ENCODE peak calls at places on chromosomes 6 and 20, in nine cellular contexts. Y, E, A, C, H, Q, W, O and U are unnamed samples. For H3K4me1, the result is how much of the 10 kb centered on the place peaks cover.

GRCh38 chr20:36542019-36542488 is 735 bp downstream of the MYL9 start:
- DNase-seq in E (no peak), A (peak), Y (no peak), H (no peak), W (no peak), C (peak), Q (peak), O (peak), U (peak)

GRCh38 chr20:34570859-34571306 is 12.4 kb downstream of the MAP1LC3A start:
- DNase-seq in E (no peak), H (no peak), A (no peak), Q (no peak), Y (no peak), W (no peak), O (no peak), C (no peak), U (no peak)

GRCh38 chr6:19991176-19991575 is 154.0 kb downstream of the ID4 start:
- DNase-seq in Q (no peak), C (no peak), Y (no peak), E (no peak), A (no peak), O (no peak), H (no peak), W (no peak), U (no peak)

GRCh38 chr6:33091957-33092356 is 16.2 kb downstream of the HLA-DPB1 start:
- DNase-seq in O (peak), H (no peak), A (peak), E (no peak), Q (peak), C (peak), W (peak), Y (peak), U (no peak)

GRCh38 chr20:16428112-16428511 is 145.1 kb downstream of the KIF16B start:
- DNase-seq in E (no peak), O (no peak), Q (no peak), Y (no peak), W (no peak), A (no peak), H (no peak), C (no peak), U (no peak)

GRCh38 chr6:87334683-87335082 is 5.6 kb upstream of the GJB7 start:
- DNase-seq in W (no peak), C (no peak), O (no peak), A (no peak), Y (no peak), E (no peak), H (no peak), Q (no peak), U (no peak)

GRCh38 chr6:90135672-90136071 is 161.0 kb downstream of the BACH2 start:
- DNase-seq in Q (no peak), C (no peak), O (no peak), A (no peak), Y (no peak), E (no peak), W (no peak), H (no peak), U (no peak)

GRCh38 chr6:145836170-145836569 is 21.6 kb upstream of the FBXO30 start:
- DNase-seq in C (no peak), H (no peak), O (no peak), Q (no peak), W (no peak), A (no peak), Y (no peak), E (no peak), U (no peak)

GRCh38 chr20:52191132-52191435 is 495 bp downstream of the ZFP64 start:
- DNase-seq in H (no peak), Q (peak), A (no peak), C (no peak), W (no peak), O (peak), Y (no peak), E (no peak), U (no peak)

GRCh38 chr6:125986956-125987617 is 747 bp downstream of the TRMT11 start:
- DNase-seq in H (no peak), Y (no peak), Q (no peak), O (no peak), E (peak), C (no peak), W (no peak), A (no peak), U (no peak)

GRCh38 chr20:2399390-2399789 is 18.7 kb downstream of the TGM6 start:
- DNase-seq in A (no peak), Q (no peak), H (no peak), W (no peak), O (no peak), Y (no peak), C (no peak), E (no peak), U (no peak)

GRCh38 chr6:75351570-75351969 is 67.0 kb upstream of the TMEM30A start:
- DNase-seq in E (no peak), H (no peak), O (no peak), Y (no peak), Q (no peak), A (no peak), C (no peak), W (no peak), U (no peak)

GRCh38 chr20:37913563-37914366 is 10.8 kb downstream of the VSTM2L start:
- DNase-seq in W (no peak), H (no peak), A (no peak), Y (no peak), Q (no peak), E (no peak), C (no peak), O (no peak), U (no peak)

GRCh38 chr20:38450412-38450975 is 15.4 kb upstream of the SNHG17 start:
- DNase-seq in A (no peak), Q (no peak), E (no peak), O (no peak), C (no peak), W (no peak), H (no peak), Y (no peak), U (no peak)

GRCh38 chr6:119379809-119380208 is 30.2 kb upstream of the MAN1A1 start:
- DNase-seq in H (no peak), O (no peak), Y (no peak), C (no peak), W (no peak), E (no peak), Q (no peak), A (no peak), U (no peak)

GRCh38 chr6:106444777-106445507 is 84.4 kb downstream of the CRYBG1 start:
- DNase-seq in W (peak), E (peak), H (no peak), Y (no peak), C (no peak), Q (peak), O (no peak), A (peak), U (no peak)

GRCh38 chr6:163427498-163428254 is 13.2 kb downstream of the QKI start:
- DNase-seq in W (no peak), A (peak), C (no peak), H (no peak), Y (no peak), E (no peak), Q (no peak), O (no peak), U (no peak)

GRCh38 chr6:1381397-1382330 is 7.7 kb upstream of the FOXF2 start:
- DNase-seq in Y (no peak), A (peak), O (peak), Q (peak), C (peak), W (peak), H (no peak), E (no peak), U (no peak)

GRCh38 chr6:91166271-91166670 is 579.4 kb upstream of the MAP3K7 start:
- DNase-seq in A (no peak), Q (no peak), W (no peak), C (no peak), E (no peak), O (no peak), Y (no peak), H (no peak), U (no peak)

GRCh38 chr6:132466952-132467351 is 46.0 kb downstream of the STX7 start:
- DNase-seq in W (no peak), A (no peak), Q (no peak), Y (no peak), C (no peak), E (no peak), O (no peak), H (no peak), U (peak)

GRCh38 chr6:116210750-116211425 is 43.0 kb downstream of the TSPYL4 start:
- DNase-seq in W (no peak), Q (no peak), E (no peak), O (peak), C (peak), H (no peak), Y (no peak), A (no peak), U (no peak)

GRCh38 chr6:158660331-158660730 is 10.5 kb downstream of the SYTL3 start:
- DNase-seq in Q (peak), E (no peak), O (no peak), Y (peak), C (no peak), A (peak), H (peak), W (no peak), U (no peak)

GRCh38 chr20:2652724-2653510 is 485 bp downstream of the NOP56 start:
- DNase-seq in W (no peak), C (peak), Y (peak), H (peak), O (no peak), A (peak), Q (peak), E (no peak), U (peak)

GRCh38 chr6:18463429-18463828 is 76.3 kb downstream of the RNF144B start:
- DNase-seq in Y (no peak), A (no peak), H (no peak), W (no peak), Q (no peak), C (no peak), E (no peak), O (no peak), U (no peak)

GRCh38 chr20:326645-327031 is 1.3 kb downstream of the SOX12 start:
- DNase-seq in O (no peak), E (no peak), W (no peak), Y (peak), H (peak), C (no peak), Q (peak), A (peak), U (no peak)

GRCh38 chr20:33328157-33328556 is 45.1 kb downstream of the BPIFB1 start:
- DNase-seq in Q (no peak), C (no peak), O (no peak), Y (no peak), A (no peak), W (no peak), H (no peak), E (no peak), U (no peak)
- H3K4me1 ChIP-seq in Q (under half), C (under half), O (under half), Y (under half), A (under half), W (under half), H (under half), E (under half), U (under half)

GRCh38 chr6:24743265-24743943 is 24.4 kb upstream of the C6orf62 start:
- DNase-seq in H (no peak), C (peak), Q (no peak), A (no peak), Y (no peak), W (no peak), O (peak), E (peak), U (no peak)
- H3K4me1 ChIP-seq in H (under half), C (under half), Q (under half), A (under half), Y (under half), W (under half), O (under half), E (under half), U (under half)

DNA sequence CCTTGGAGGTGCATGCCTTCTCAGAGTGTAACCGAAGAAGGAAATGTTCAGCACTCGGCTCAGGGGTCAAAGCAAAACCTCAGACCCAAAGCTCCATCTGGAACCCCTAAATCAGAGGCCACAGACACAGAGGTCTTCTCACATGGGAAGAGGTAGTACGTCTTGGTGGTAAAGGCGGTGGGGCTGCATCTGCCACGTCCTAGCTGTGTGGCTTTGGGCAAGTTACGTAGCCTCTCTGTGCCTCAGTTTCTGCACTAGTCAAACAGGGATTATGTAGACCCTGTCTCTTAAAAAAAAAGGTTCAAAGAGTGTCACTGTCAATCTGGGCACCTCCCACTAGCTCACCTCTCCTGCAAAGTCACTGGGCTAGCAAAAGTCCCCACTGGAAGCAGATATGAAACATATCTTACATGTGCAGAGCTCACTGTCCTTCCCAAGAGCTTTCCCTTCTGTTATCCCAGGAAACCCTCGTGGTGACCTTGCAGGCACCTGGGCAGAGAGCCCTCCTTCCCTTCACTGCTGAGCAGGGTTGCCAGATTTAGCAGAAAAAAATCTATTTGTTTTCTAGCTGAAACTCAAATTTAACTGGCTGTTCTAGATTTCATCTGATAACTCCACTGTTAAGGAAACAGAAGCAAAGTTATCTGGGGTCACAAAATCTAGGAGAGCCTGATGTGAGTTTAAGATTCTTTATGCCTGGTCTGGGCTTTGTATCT is 18.0 kb upstream of the NAA20 start:
- DNase-seq in C (no peak), O (no peak), E (no peak), W (no peak), A (no peak), H (no peak), Q (no peak), Y (no peak), U (no peak)
- H3K4me1 ChIP-seq in C (half or more), O (under half), E (under half), W (under half), A (under half), H (under half), Q (under half), Y (half or more), U (under half)

DNA sequence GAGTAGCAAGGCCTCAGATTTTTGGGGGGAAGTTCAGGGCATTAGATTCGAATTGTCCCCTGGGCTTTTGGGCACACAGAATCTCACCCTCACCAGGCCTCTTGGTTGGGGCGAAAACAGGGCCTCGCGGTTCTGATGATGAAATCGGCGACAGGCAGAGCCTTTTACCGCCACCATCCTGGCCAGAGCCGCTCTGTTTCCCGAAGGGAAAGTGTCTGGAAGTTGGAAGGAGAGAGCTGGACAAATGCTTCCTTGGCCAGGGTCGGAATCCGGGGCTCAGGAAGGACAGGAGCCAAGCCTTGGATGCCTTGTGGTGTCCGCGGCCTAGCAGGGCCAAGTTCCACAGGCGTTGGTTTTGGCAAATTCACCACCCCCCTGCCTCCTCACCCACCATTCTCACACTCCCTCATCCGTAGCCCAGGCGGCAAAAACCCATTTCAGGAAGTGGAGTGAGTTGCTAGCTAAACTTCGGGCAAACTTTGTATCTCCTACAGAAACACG is 3.5 kb upstream of the TFAP2A start:
- DNase-seq in H (no peak), O (no peak), Y (no peak), W (no peak), E (no peak), A (no peak), C (no peak), Q (no peak), U (no peak)
- H3K4me1 ChIP-seq in H (under half), O (under half), Y (under half), W (under half), E (under half), A (under half), C (under half), Q (under half), U (under half)

GRCh38 chr6:111748247-111748647 is 125.0 kb downstream of the FYN start:
- DNase-seq in W (no peak), A (no peak), H (no peak), Q (no peak), O (no peak), Y (no peak), E (no peak), C (no peak), U (no peak)
- H3K4me1 ChIP-seq in W (half or more), A (half or more), H (under half), Q (under half), O (under half), Y (half or more), E (under half), C (under half), U (under half)

GRCh38 chr20:57694481-57694880 is 15.3 kb downstream of the PMEPA1 start:
- DNase-seq in E (no peak), C (no peak), Y (no peak), W (no peak), A (no peak), H (no peak), O (no peak), Q (no peak), U (no peak)

GRCh38 chr20:57696401-57696961 is 13.3 kb downstream of the PMEPA1 start:
- DNase-seq in E (no peak), W (no peak), Y (no peak), H (no peak), Q (no peak), C (no peak), O (no peak), A (no peak), U (no peak)

GRCh38 chr20:57693670-57694329 is 16.0 kb downstream of the PMEPA1 start:
- DNase-seq in E (no peak), A (no peak), O (no peak), W (no peak), Q (no peak), Y (no peak), H (no peak), C (no peak), U (no peak)

GRCh38 chr20:57695940-57696339 is 13.9 kb downstream of the PMEPA1 start:
- DNase-seq in O (no peak), Y (no peak), A (no peak), H (no peak), E (no peak), W (no peak), C (no peak), Q (no peak), U (no peak)

DNA sequence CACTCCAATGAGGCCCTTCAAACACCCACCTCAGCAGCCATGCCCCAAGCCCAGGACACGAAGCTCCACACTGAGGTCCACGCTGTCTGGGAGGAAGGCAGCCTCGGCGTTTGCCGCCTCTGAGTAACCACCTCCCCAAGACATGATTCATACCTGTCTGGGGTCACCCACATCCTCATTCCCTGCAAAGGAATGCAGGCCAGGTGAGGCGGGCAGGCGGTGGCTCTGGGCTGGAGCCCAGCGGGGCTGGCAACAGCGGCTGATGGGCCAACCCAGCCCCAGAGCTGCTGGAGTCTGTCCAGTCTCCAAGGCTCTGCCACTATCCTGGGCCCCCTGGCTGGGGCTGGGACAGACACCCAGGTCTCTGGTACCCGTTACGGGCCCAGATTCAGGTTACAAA is 14.8 kb downstream of the PMEPA1 start:
- DNase-seq in C (no peak), A (no peak), H (no peak), W (no peak), O (peak), Y (peak), Q (no peak), E (no peak), U (no peak)
- H3K4me1 ChIP-seq in C (under half), A (under half), H (half or more), W (under half), O (under half), Y (under half), Q (under half), E (half or more), U (under half)

DNA sequence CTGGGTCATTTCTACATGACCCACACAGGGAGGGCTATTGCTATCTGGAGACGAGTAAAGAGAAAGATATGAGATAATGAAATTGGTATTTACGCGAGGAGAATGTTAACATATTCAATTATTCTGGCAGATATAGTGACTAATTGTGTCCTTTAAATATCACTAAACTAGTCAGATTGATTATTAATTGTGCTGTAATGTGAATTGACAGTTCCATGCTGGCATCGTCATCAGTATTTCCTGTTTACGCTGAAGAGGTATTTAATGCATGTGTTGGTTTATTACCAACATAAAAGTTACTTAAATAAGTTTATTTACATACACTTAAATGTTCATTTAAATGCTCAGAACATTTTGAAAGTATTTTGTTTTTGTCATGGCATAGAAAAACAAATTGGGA is 35.7 kb upstream of the OGFRL1 start:
- DNase-seq in Q (no peak), A (no peak), Y (no peak), E (no peak), W (no peak), C (no peak), H (no peak), O (no peak), U (no peak)
- H3K4me1 ChIP-seq in Q (under half), A (under half), Y (under half), E (under half), W (under half), C (under half), H (under half), O (under half), U (under half)

GRCh38 chr20:57692393-57692792 is 17.4 kb downstream of the PMEPA1 start:
- DNase-seq in H (no peak), A (no peak), W (no peak), E (no peak), C (no peak), Y (no peak), O (no peak), Q (no peak), U (no peak)
- H3K4me1 ChIP-seq in H (under half), A (under half), W (under half), E (half or more), C (under half), Y (under half), O (under half), Q (under half), U (under half)

GRCh38 chr20:17594443-17594842 is 24.6 kb downstream of the DSTN start:
- DNase-seq in C (no peak), E (no peak), Y (peak), W (no peak), A (no peak), Q (no peak), H (no peak), O (peak), U (no peak)
- H3K4me1 ChIP-seq in C (half or more), E (under half), Y (half or more), W (under half), A (under half), Q (under half), H (under half), O (under half), U (under half)